ENCODE peak calls at places on chromosomes 13 and 19, in four cellular contexts. One of them, this sample, is unnamed.
A peak's percentile ranks its signal among the peaks of the same experiment; 100 is the strongest.

GRCh38 chr13:38348890-38349289 is 761 bp upstream of the UFM1 start:
- DNase-seq in psoas muscle: no peak
- DNase-seq in SK-N-DZ: no peak
- DNase-seq in fibroblast of pulmonary artery: peak; percentile 31
- DNase-seq in this sample: no peak

GRCh38 chr13:35475131-35475959 is 1.1 kb downstream of the MAB21L1 start:
- DNase-seq in psoas muscle: peak; percentile 86
- DNase-seq in SK-N-DZ: peak; percentile 47
- DNase-seq in fibroblast of pulmonary artery: peak; percentile 14
- DNase-seq in this sample: no peak

GRCh38 chr19:3153286-3154230 is 17.7 kb downstream of the GNA15 start:
- DNase-seq in SK-N-DZ: no peak
- DNase-seq in psoas muscle: no peak
- DNase-seq in fibroblast of pulmonary artery: no peak
- DNase-seq in this sample: no peak

GRCh38 chr13:30134578-30134977 is 172.8 kb downstream of the KATNAL1 start:
- DNase-seq in SK-N-DZ: no peak
- DNase-seq in psoas muscle: no peak
- DNase-seq in fibroblast of pulmonary artery: no peak
- DNase-seq in this sample: no peak

GRCh38 chr19:14147797-14148605 is 11.6 kb upstream of the ASF1B start:
- DNase-seq in SK-N-DZ: peak; percentile 69
- DNase-seq in psoas muscle: peak; percentile 84
- DNase-seq in fibroblast of pulmonary artery: peak; percentile 75
- DNase-seq in this sample: no peak

GRCh38 chr19:53877361-53877766 is 4.6 kb upstream of the PRKCG start:
- DNase-seq in fibroblast of pulmonary artery: peak; percentile 33
- DNase-seq in SK-N-DZ: no peak
- DNase-seq in psoas muscle: peak; percentile 8
- DNase-seq in this sample: no peak

GRCh38 chr19:13959141-13959961 is 7.0 kb downstream of the DCAF15 start:
- DNase-seq in psoas muscle: no peak
- DNase-seq in SK-N-DZ: no peak
- DNase-seq in fibroblast of pulmonary artery: no peak
- DNase-seq in this sample: no peak

GRCh38 chr13:99022953-99023352 is 45.1 kb upstream of the DOCK9 start:
- DNase-seq in psoas muscle: no peak
- DNase-seq in SK-N-DZ: no peak
- DNase-seq in fibroblast of pulmonary artery: no peak
- DNase-seq in this sample: no peak

GRCh38 chr19:45828945-45829344 is 13.8 kb upstream of the RSPH6A start:
- DNase-seq in SK-N-DZ: no peak
- DNase-seq in psoas muscle: peak; percentile 39
- DNase-seq in fibroblast of pulmonary artery: no peak
- DNase-seq in this sample: no peak

GRCh38 chr13:23443878-23444277 is 10.4 kb upstream of the SACS start:
- DNase-seq in SK-N-DZ: no peak
- DNase-seq in psoas muscle: no peak
- DNase-seq in fibroblast of pulmonary artery: no peak
- DNase-seq in this sample: no peak

GRCh38 chr13:27505792-27506191 is 55.4 kb upstream of the MTIF3 start:
- DNase-seq in psoas muscle: no peak
- DNase-seq in fibroblast of pulmonary artery: no peak
- DNase-seq in SK-N-DZ: no peak
- DNase-seq in this sample: no peak